ENCODE peak calls at places on chromosome 18, in four cellular contexts. One of them, this sample, is unnamed.
A peak's percentile ranks its signal among the peaks of the same experiment; 100 is the strongest.

GRCh38 chr18:47752796-47753645 is 177.4 kb downstream of the SMAD2 start:
- DNase-seq in NCI-H2107: no peak
- DNase-seq in A549: no peak
- DNase-seq in activated naive CD8-positive, alpha-beta T cell treated with anti-CD3 and anti-CD28 coated beads, Interleukin-2, amount 50 U/mL, for 16 hours: no peak
- DNase-seq in this sample: no peak

GRCh38 chr18:12092398-12093229 is 1.0 kb upstream of the ANKRD62 start:
- DNase-seq in NCI-H2107: no peak
- DNase-seq in A549: peak; percentile 41
- DNase-seq in activated naive CD8-positive, alpha-beta T cell treated with anti-CD3 and anti-CD28 coated beads, Interleukin-2, amount 50 U/mL, for 16 hours: no peak
- DNase-seq in this sample: peak; percentile 53

GRCh38 chr18:77067315-77068061 is 65.1 kb downstream of the MBP start:
- DNase-seq in NCI-H2107: no peak
- DNase-seq in A549: peak; percentile 55
- DNase-seq in activated naive CD8-positive, alpha-beta T cell treated with anti-CD3 and anti-CD28 coated beads, Interleukin-2, amount 50 U/mL, for 16 hours: peak; percentile 25
- DNase-seq in this sample: no peak

GRCh38 chr18:13629841-13630747 is 96.3 kb downstream of the FAM210A start:
- DNase-seq in NCI-H2107: no peak
- DNase-seq in A549: peak; percentile 61
- DNase-seq in activated naive CD8-positive, alpha-beta T cell treated with anti-CD3 and anti-CD28 coated beads, Interleukin-2, amount 50 U/mL, for 16 hours: peak; percentile 29
- DNase-seq in this sample: peak; percentile 32

GRCh38 chr18:28458751-28459150 is 281.8 kb upstream of the CDH2 start:
- DNase-seq in NCI-H2107: no peak
- DNase-seq in A549: no peak
- DNase-seq in activated naive CD8-positive, alpha-beta T cell treated with anti-CD3 and anti-CD28 coated beads, Interleukin-2, amount 50 U/mL, for 16 hours: no peak
- DNase-seq in this sample: no peak

GRCh38 chr18:24918257-24918656 is 433.7 kb downstream of the ZNF521 start:
- DNase-seq in NCI-H2107: no peak
- DNase-seq in A549: no peak
- DNase-seq in activated naive CD8-positive, alpha-beta T cell treated with anti-CD3 and anti-CD28 coated beads, Interleukin-2, amount 50 U/mL, for 16 hours: no peak
- DNase-seq in this sample: no peak

GRCh38 chr18:75923169-75923568 is 495.7 kb upstream of the SMIM21 start:
- DNase-seq in NCI-H2107: no peak
- DNase-seq in A549: peak; percentile 29
- DNase-seq in activated naive CD8-positive, alpha-beta T cell treated with anti-CD3 and anti-CD28 coated beads, Interleukin-2, amount 50 U/mL, for 16 hours: no peak
- DNase-seq in this sample: peak; percentile 50

GRCh38 chr18:10055125-10055750 is 141.4 kb downstream of the VAPA start:
- DNase-seq in NCI-H2107: no peak
- DNase-seq in A549: no peak
- DNase-seq in activated naive CD8-positive, alpha-beta T cell treated with anti-CD3 and anti-CD28 coated beads, Interleukin-2, amount 50 U/mL, for 16 hours: no peak
- DNase-seq in this sample: no peak

GRCh38 chr18:48896875-48897511 is 53.8 kb downstream of the SMAD7 start:
- DNase-seq in NCI-H2107: no peak
- DNase-seq in A549: no peak
- DNase-seq in activated naive CD8-positive, alpha-beta T cell treated with anti-CD3 and anti-CD28 coated beads, Interleukin-2, amount 50 U/mL, for 16 hours: no peak
- DNase-seq in this sample: peak; percentile 7

GRCh38 chr18:79193826-79194225 is 124.6 kb downstream of the ATP9B start:
- DNase-seq in NCI-H2107: no peak
- DNase-seq in A549: no peak
- DNase-seq in activated naive CD8-positive, alpha-beta T cell treated with anti-CD3 and anti-CD28 coated beads, Interleukin-2, amount 50 U/mL, for 16 hours: no peak
- DNase-seq in this sample: no peak

GRCh38 chr18:74831571-74832250 is 234.0 kb downstream of the ZNF407 start:
- DNase-seq in NCI-H2107: no peak
- DNase-seq in A549: no peak
- DNase-seq in activated naive CD8-positive, alpha-beta T cell treated with anti-CD3 and anti-CD28 coated beads, Interleukin-2, amount 50 U/mL, for 16 hours: no peak
- DNase-seq in this sample: no peak

GRCh38 chr18:12423820-12424219 is 16.1 kb downstream of the PRELID3A start:
- DNase-seq in NCI-H2107: no peak
- DNase-seq in A549: no peak
- DNase-seq in activated naive CD8-positive, alpha-beta T cell treated with anti-CD3 and anti-CD28 coated beads, Interleukin-2, amount 50 U/mL, for 16 hours: no peak
- DNase-seq in this sample: no peak

GRCh38 chr18:46071894-46072867 is at the start of gene PSTPIP2:
- DNase-seq in NCI-H2107: peak; percentile 29
- DNase-seq in A549: no peak
- DNase-seq in activated naive CD8-positive, alpha-beta T cell treated with anti-CD3 and anti-CD28 coated beads, Interleukin-2, amount 50 U/mL, for 16 hours: peak; percentile 29
- DNase-seq in this sample: peak; percentile 58

This sample was measured in LoVo.